ENCODE peak calls at places on chromosomes 5 and 9, in six cellular contexts. One of them, this sample, is unnamed.

GRCh38 chr5:82641362-82641988 is 363.3 kb upstream of the RPS23 start:
- DNase-seq in trophoblast cell: peak
- DNase-seq in neuronal stem cell: peak
- DNase-seq in H1: no peak
- DNase-seq in mesenchymal stem cell: peak
- DNase-seq in IMR-90: peak
- DNase-seq in this sample: no peak

GRCh38 chr9:134319306-134320194 is 6.7 kb upstream of the RXRA start:
- DNase-seq in neuronal stem cell: no peak
- DNase-seq in mesenchymal stem cell: no peak
- DNase-seq in H1: no peak
- DNase-seq in IMR-90: no peak
- DNase-seq in trophoblast cell: no peak
- DNase-seq in this sample: no peak

GRCh38 chr9:34498511-34498910 is 24.3 kb downstream of the ENHO start:
- DNase-seq in neuronal stem cell: no peak
- DNase-seq in trophoblast cell: no peak
- DNase-seq in mesenchymal stem cell: no peak
- DNase-seq in IMR-90: no peak
- DNase-seq in H1: no peak
- DNase-seq in this sample: no peak

GRCh38 chr9:88949961-88950340 is 41.3 kb upstream of the S1PR3 start:
- DNase-seq in trophoblast cell: no peak
- DNase-seq in H1: no peak
- DNase-seq in neuronal stem cell: no peak
- DNase-seq in IMR-90: peak
- DNase-seq in mesenchymal stem cell: peak
- DNase-seq in this sample: no peak

GRCh38 chr5:107680799-107681198 is 10.1 kb upstream of the EFNA5 start:
- DNase-seq in neuronal stem cell: no peak
- DNase-seq in H1: no peak
- DNase-seq in trophoblast cell: no peak
- DNase-seq in IMR-90: no peak
- DNase-seq in mesenchymal stem cell: no peak
- DNase-seq in this sample: no peak

GRCh38 chr9:134188421-134189166 is 24.2 kb upstream of the RNU6ATAC start:
- DNase-seq in neuronal stem cell: no peak
- DNase-seq in trophoblast cell: no peak
- DNase-seq in H1: no peak
- DNase-seq in IMR-90: no peak
- DNase-seq in mesenchymal stem cell: no peak
- DNase-seq in this sample: no peak

GRCh38 chr9:113497051-113497450 is 33.5 kb downstream of the RGS3 start:
- DNase-seq in IMR-90: no peak
- DNase-seq in H1: no peak
- DNase-seq in neuronal stem cell: no peak
- DNase-seq in mesenchymal stem cell: no peak
- DNase-seq in trophoblast cell: no peak
- DNase-seq in this sample: no peak

GRCh38 chr5:73256012-73256411 is 83.0 kb downstream of the TMEM174 start:
- DNase-seq in mesenchymal stem cell: no peak
- DNase-seq in neuronal stem cell: no peak
- DNase-seq in H1: no peak
- DNase-seq in trophoblast cell: no peak
- DNase-seq in IMR-90: no peak
- DNase-seq in this sample: no peak

GRCh38 chr5:2184024-2184362 is 301.3 kb upstream of the IRX4 start:
- DNase-seq in mesenchymal stem cell: no peak
- DNase-seq in neuronal stem cell: no peak
- DNase-seq in trophoblast cell: no peak
- DNase-seq in H1: no peak
- DNase-seq in IMR-90: no peak
- DNase-seq in this sample: no peak

GRCh38 chr9:121851641-121852091 is 200.2 kb downstream of the DAB2IP start:
- DNase-seq in mesenchymal stem cell: no peak
- DNase-seq in H1: no peak
- DNase-seq in neuronal stem cell: no peak
- DNase-seq in IMR-90: no peak
- DNase-seq in trophoblast cell: no peak
- DNase-seq in this sample: no peak

GRCh38 chr5:170844651-170845050 is 17.2 kb upstream of the RANBP17 start:
- DNase-seq in trophoblast cell: no peak
- DNase-seq in H1: no peak
- DNase-seq in mesenchymal stem cell: no peak
- DNase-seq in IMR-90: no peak
- DNase-seq in neuronal stem cell: no peak
- DNase-seq in this sample: no peak

GRCh38 chr9:112233769-112234168 is 58.7 kb upstream of the SUSD1 start:
- DNase-seq in mesenchymal stem cell: peak
- DNase-seq in IMR-90: peak
- DNase-seq in trophoblast cell: peak
- DNase-seq in neuronal stem cell: no peak
- DNase-seq in H1: no peak
- DNase-seq in this sample: no peak

GRCh38 chr9:114093031-114093471 is 6.0 kb downstream of the KIF12 start:
- DNase-seq in IMR-90: no peak
- DNase-seq in neuronal stem cell: no peak
- DNase-seq in mesenchymal stem cell: no peak
- DNase-seq in trophoblast cell: no peak
- DNase-seq in H1: no peak
- DNase-seq in this sample: peak

DNA sequence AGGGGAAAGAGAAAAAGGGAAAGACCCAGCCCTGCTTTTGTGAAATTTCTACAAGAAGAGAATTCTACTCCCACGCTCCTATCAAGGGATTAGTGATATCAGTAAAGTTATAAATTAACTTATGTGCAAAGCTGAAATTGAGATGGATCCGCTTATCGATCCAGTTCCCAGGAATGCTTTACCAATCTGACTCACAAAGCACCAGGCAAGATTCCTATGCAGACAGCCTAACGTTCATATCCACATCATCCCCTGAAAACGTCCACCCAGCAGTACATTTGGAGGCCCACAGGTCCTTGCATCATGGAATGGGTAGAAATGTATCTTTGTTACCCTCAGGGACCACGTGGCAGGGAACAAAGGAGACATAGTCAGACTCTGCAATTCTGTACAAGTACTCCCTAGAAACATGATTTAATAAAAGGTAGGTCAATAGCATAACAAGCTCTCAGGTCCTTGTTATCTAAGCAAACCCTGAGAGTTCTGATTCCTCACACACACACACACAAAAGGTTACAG is 147.4 kb downstream of the ESM1 start:
- DNase-seq in trophoblast cell: no peak
- DNase-seq in mesenchymal stem cell: no peak
- DNase-seq in IMR-90: peak
- DNase-seq in neuronal stem cell: no peak
- DNase-seq in H1: no peak
- DNase-seq in this sample: no peak
- H4K91ac ChIP-seq in trophoblast cell: no peak
- H4K91ac ChIP-seq in mesenchymal stem cell: no peak
- H4K91ac ChIP-seq in IMR-90: peak
- H4K91ac ChIP-seq in neuronal stem cell: no peak
- H4K91ac ChIP-seq in H1: no peak
- H4K91ac ChIP-seq in this sample: no peak

GRCh38 chr5:142495561-142495960 is 170.7 kb upstream of the SPRY4 start:
- DNase-seq in mesenchymal stem cell: no peak
- DNase-seq in H1: no peak
- DNase-seq in neuronal stem cell: no peak
- DNase-seq in trophoblast cell: no peak
- DNase-seq in IMR-90: no peak
- DNase-seq in this sample: no peak

GRCh38 chr5:142494119-142494518 is 169.3 kb upstream of the SPRY4 start:
- DNase-seq in mesenchymal stem cell: no peak
- DNase-seq in IMR-90: no peak
- DNase-seq in trophoblast cell: no peak
- DNase-seq in H1: no peak
- DNase-seq in neuronal stem cell: no peak
- DNase-seq in this sample: no peak

GRCh38 chr5:142501890-142502289 is 177.1 kb upstream of the SPRY4 start:
- DNase-seq in trophoblast cell: no peak
- DNase-seq in IMR-90: no peak
- DNase-seq in H1: no peak
- DNase-seq in mesenchymal stem cell: no peak
- DNase-seq in neuronal stem cell: no peak
- DNase-seq in this sample: no peak

GRCh38 chr5:142500506-142500905 is 175.7 kb upstream of the SPRY4 start:
- DNase-seq in H1: no peak
- DNase-seq in mesenchymal stem cell: no peak
- DNase-seq in neuronal stem cell: no peak
- DNase-seq in IMR-90: no peak
- DNase-seq in trophoblast cell: no peak
- DNase-seq in this sample: no peak

GRCh38 chr5:142499591-142500384 is 175.0 kb upstream of the SPRY4 start:
- DNase-seq in neuronal stem cell: no peak
- DNase-seq in mesenchymal stem cell: no peak
- DNase-seq in H1: no peak
- DNase-seq in trophoblast cell: no peak
- DNase-seq in IMR-90: no peak
- DNase-seq in this sample: no peak
- H4K91ac ChIP-seq in neuronal stem cell: no peak
- H4K91ac ChIP-seq in mesenchymal stem cell: no peak
- H4K91ac ChIP-seq in H1: no peak
- H4K91ac ChIP-seq in trophoblast cell: no peak
- H4K91ac ChIP-seq in IMR-90: no peak
- H4K91ac ChIP-seq in this sample: no peak

GRCh38 chr9:32431940-32432555 is 47.6 kb downstream of the ACO1 start:
- DNase-seq in H1: no peak
- DNase-seq in neuronal stem cell: peak
- DNase-seq in IMR-90: peak
- DNase-seq in mesenchymal stem cell: peak
- DNase-seq in trophoblast cell: peak
- DNase-seq in this sample: peak
- H4K91ac ChIP-seq in H1: no peak
- H4K91ac ChIP-seq in neuronal stem cell: no peak
- H4K91ac ChIP-seq in IMR-90: peak
- H4K91ac ChIP-seq in mesenchymal stem cell: no peak
- H4K91ac ChIP-seq in trophoblast cell: no peak
- H4K91ac ChIP-seq in this sample: no peak

GRCh38 chr5:160359816-160360215 is 10.6 kb downstream of the C1QTNF2 start:
- DNase-seq in neuronal stem cell: no peak
- DNase-seq in mesenchymal stem cell: no peak
- DNase-seq in IMR-90: no peak
- DNase-seq in H1: no peak
- DNase-seq in trophoblast cell: no peak
- DNase-seq in this sample: peak
- H4K91ac ChIP-seq in neuronal stem cell: no peak
- H4K91ac ChIP-seq in mesenchymal stem cell: no peak
- H4K91ac ChIP-seq in IMR-90: no peak
- H4K91ac ChIP-seq in H1: no peak
- H4K91ac ChIP-seq in trophoblast cell: no peak
- H4K91ac ChIP-seq in this sample: no peak

GRCh38 chr5:92836861-92837755 is 743.9 kb downstream of the NR2F1-AS1 start:
- DNase-seq in neuronal stem cell: no peak
- DNase-seq in mesenchymal stem cell: no peak
- DNase-seq in H1: no peak
- DNase-seq in trophoblast cell: no peak
- DNase-seq in IMR-90: peak
- DNase-seq in this sample: no peak

GRCh38 chr5:92841604-92842155 is 739.3 kb downstream of the NR2F1-AS1 start:
- DNase-seq in mesenchymal stem cell: no peak
- DNase-seq in trophoblast cell: no peak
- DNase-seq in H1: no peak
- DNase-seq in neuronal stem cell: no peak
- DNase-seq in IMR-90: no peak
- DNase-seq in this sample: no peak

GRCh38 chr5:92835712-92836111 is 745.3 kb downstream of the NR2F1-AS1 start:
- DNase-seq in mesenchymal stem cell: peak
- DNase-seq in trophoblast cell: no peak
- DNase-seq in IMR-90: no peak
- DNase-seq in neuronal stem cell: no peak
- DNase-seq in H1: no peak
- DNase-seq in this sample: no peak

DNA sequence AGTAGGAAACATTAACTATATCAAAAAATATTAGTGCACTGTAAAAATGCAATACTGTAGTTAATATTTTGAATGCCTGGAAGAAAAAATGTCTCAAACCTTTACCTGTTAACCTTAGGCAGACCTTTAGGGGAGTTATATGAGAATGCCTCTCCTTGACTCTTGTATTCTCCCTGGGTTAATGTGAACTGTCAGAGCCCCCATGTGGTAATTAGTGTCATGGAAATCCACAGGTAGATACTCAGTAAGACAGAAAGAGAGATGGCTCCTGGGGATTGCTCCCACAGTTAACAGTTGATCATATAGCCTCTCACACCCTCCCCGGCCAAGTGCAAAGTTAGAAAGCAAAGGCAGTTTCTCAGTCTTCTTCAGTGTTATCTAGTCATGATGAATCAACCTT is 742.8 kb downstream of the NR2F1-AS1 start:
- DNase-seq in neuronal stem cell: no peak
- DNase-seq in H1: no peak
- DNase-seq in IMR-90: no peak
- DNase-seq in trophoblast cell: no peak
- DNase-seq in mesenchymal stem cell: no peak
- DNase-seq in this sample: peak
- H4K91ac ChIP-seq in neuronal stem cell: no peak
- H4K91ac ChIP-seq in H1: no peak
- H4K91ac ChIP-seq in IMR-90: peak
- H4K91ac ChIP-seq in trophoblast cell: no peak
- H4K91ac ChIP-seq in mesenchymal stem cell: no peak
- H4K91ac ChIP-seq in this sample: no peak

GRCh38 chr9:131961496-131961880 is 118.2 kb downstream of the MED27 start:
- DNase-seq in trophoblast cell: no peak
- DNase-seq in H1: no peak
- DNase-seq in IMR-90: no peak
- DNase-seq in neuronal stem cell: no peak
- DNase-seq in mesenchymal stem cell: no peak
- DNase-seq in this sample: no peak

GRCh38 chr9:131959056-131959455 is 120.6 kb downstream of the MED27 start:
- DNase-seq in mesenchymal stem cell: no peak
- DNase-seq in neuronal stem cell: no peak
- DNase-seq in trophoblast cell: no peak
- DNase-seq in H1: no peak
- DNase-seq in IMR-90: no peak
- DNase-seq in this sample: no peak

GRCh38 chr9:131960805-131961495 is 118.7 kb downstream of the MED27 start:
- DNase-seq in IMR-90: no peak
- DNase-seq in H1: no peak
- DNase-seq in neuronal stem cell: no peak
- DNase-seq in mesenchymal stem cell: no peak
- DNase-seq in trophoblast cell: no peak
- DNase-seq in this sample: no peak

GRCh38 chr9:131960311-131960710 is 119.4 kb downstream of the MED27 start:
- DNase-seq in H1: no peak
- DNase-seq in trophoblast cell: no peak
- DNase-seq in mesenchymal stem cell: no peak
- DNase-seq in IMR-90: peak
- DNase-seq in neuronal stem cell: no peak
- DNase-seq in this sample: no peak

GRCh38 chr9:131959887-131960286 is 119.8 kb downstream of the MED27 start:
- DNase-seq in H1: no peak
- DNase-seq in mesenchymal stem cell: no peak
- DNase-seq in trophoblast cell: no peak
- DNase-seq in neuronal stem cell: no peak
- DNase-seq in IMR-90: no peak
- DNase-seq in this sample: no peak
- H4K91ac ChIP-seq in H1: no peak
- H4K91ac ChIP-seq in mesenchymal stem cell: no peak
- H4K91ac ChIP-seq in trophoblast cell: no peak
- H4K91ac ChIP-seq in neuronal stem cell: no peak
- H4K91ac ChIP-seq in IMR-90: no peak
- H4K91ac ChIP-seq in this sample: no peak

GRCh38 chr9:18990494-18990893 is 42.5 kb downstream of the SAXO1 start:
- DNase-seq in mesenchymal stem cell: no peak
- DNase-seq in IMR-90: no peak
- DNase-seq in H1: no peak
- DNase-seq in neuronal stem cell: no peak
- DNase-seq in trophoblast cell: no peak
- DNase-seq in this sample: no peak
- H4K91ac ChIP-seq in mesenchymal stem cell: no peak
- H4K91ac ChIP-seq in IMR-90: no peak
- H4K91ac ChIP-seq in H1: no peak
- H4K91ac ChIP-seq in neuronal stem cell: no peak
- H4K91ac ChIP-seq in trophoblast cell: no peak
- H4K91ac ChIP-seq in this sample: no peak